ENCODE peak calls at places on chromosomes 12 and 14, in eight cellular contexts. U is GM23248, Y is GM23338, D is mesendoderm, Q is astrocyte, V is endothelial cell of umbilical vein, C is mammary epithelial cell, M is IMR-90. K is an unnamed sample.

GRCh38 chr12:109304485-109304884 is 4.6 kb downstream of the FOXN4 start:
- DNase-seq in U (no peak), V (no peak), Y (no peak), M (no peak), D (no peak), C (no peak), Q (no peak), K (no peak)

GRCh38 chr14:37985826-37986470 is 221.8 kb upstream of the SSTR1 start:
- DNase-seq in Y (peak; percentile 90), D (peak; percentile 70), U (peak; percentile 61), C (no peak), M (peak; percentile 65), Q (peak; percentile 6), V (peak; percentile 67), K (peak; percentile 60)

GRCh38 chr12:109779382-109779781 is 53.8 kb downstream of the TRPV4 start:
- DNase-seq in Y (no peak), V (no peak), D (peak; percentile 79), Q (no peak), M (no peak), C (no peak), U (no peak), K (peak; percentile 5)

GRCh38 chr14:55153951-55154350 is 24.9 kb downstream of the LGALS3 start:
- DNase-seq in V (no peak), U (no peak), D (no peak), Y (no peak), Q (no peak), M (no peak), C (no peak), K (no peak)

GRCh38 chr12:10638728-10639127 is 25.3 kb upstream of the MAGOHB start:
- DNase-seq in U (no peak), M (no peak), Q (no peak), D (no peak), V (no peak), Y (no peak), C (no peak), K (no peak)

GRCh38 chr12:46982629-46983392 is 96.6 kb upstream of the PCED1B start:
- DNase-seq in M (no peak), Y (no peak), C (no peak), U (no peak), V (no peak), D (no peak), Q (no peak), K (no peak)

GRCh38 chr12:52029686-52030085 is 21.6 kb upstream of the NR4A1 start:
- DNase-seq in Y (peak; percentile 94), U (peak; percentile 57), C (peak; percentile 17), V (no peak), M (peak; percentile 52), Q (peak; percentile 38), D (peak; percentile 97), K (peak; percentile 85)

GRCh38 chr14:50560929-50561280 is 960 bp downstream of the ATL1 start:
- DNase-seq in D (peak; percentile 27), C (peak; percentile 84), U (peak; percentile 89), Q (peak; percentile 64), V (peak; percentile 26), Y (peak; percentile 55), M (peak; percentile 71), K (peak; percentile 71)

GRCh38 chr12:130013771-130014484 is 110.1 kb upstream of the TMEM132D start:
- DNase-seq in V (no peak), C (peak; percentile 11), Y (peak; percentile 81), U (peak; percentile 65), M (no peak), Q (no peak), D (peak; percentile 80), K (no peak)

GRCh38 chr14:51002406-51002984 is 58.2 kb upstream of the PYGL start:
- DNase-seq in V (no peak), M (no peak), C (no peak), Y (no peak), U (no peak), D (no peak), Q (no peak), K (no peak)

GRCh38 chr12:22101749-22102243 is 55.8 kb downstream of the CMAS start:
- DNase-seq in M (peak; percentile 89), Q (peak; percentile 93), V (peak; percentile 78), C (peak; percentile 99), Y (no peak), D (no peak), U (peak; percentile 81), K (peak; percentile 83)

GRCh38 chr14:34713681-34714319 is 593 bp downstream of the CFL2 start:
- DNase-seq in U (peak; percentile 91), C (peak; percentile 56), D (peak; percentile 42), Q (peak; percentile 83), M (peak; percentile 84), Y (peak; percentile 33), V (peak; percentile 70), K (peak; percentile 85)

GRCh38 chr12:52216807-52217206 is 16.2 kb upstream of the KRT7 start:
- DNase-seq in V (peak; percentile 35), C (no peak), Q (no peak), Y (no peak), D (no peak), U (no peak), M (no peak), K (no peak)

GRCh38 chr14:101582294-101582693 is 21.0 kb downstream of the DIO3 start:
- DNase-seq in C (no peak), Q (no peak), V (no peak), U (no peak), D (no peak), M (no peak), Y (no peak), K (no peak)
- H3K27me3 ChIP-seq in C (no peaks in the 10 kb centered on the region), Q (no peaks in the 10 kb centered on the region), V (no peaks in the 10 kb centered on the region), U (peaks cover 9% of the 10 kb centered on the region), D (no peaks in the 10 kb centered on the region), M (peaks cover 32% of the 10 kb centered on the region), Y (no peaks in the 10 kb centered on the region), K (peaks cover 10% of the 10 kb centered on the region)

DNA sequence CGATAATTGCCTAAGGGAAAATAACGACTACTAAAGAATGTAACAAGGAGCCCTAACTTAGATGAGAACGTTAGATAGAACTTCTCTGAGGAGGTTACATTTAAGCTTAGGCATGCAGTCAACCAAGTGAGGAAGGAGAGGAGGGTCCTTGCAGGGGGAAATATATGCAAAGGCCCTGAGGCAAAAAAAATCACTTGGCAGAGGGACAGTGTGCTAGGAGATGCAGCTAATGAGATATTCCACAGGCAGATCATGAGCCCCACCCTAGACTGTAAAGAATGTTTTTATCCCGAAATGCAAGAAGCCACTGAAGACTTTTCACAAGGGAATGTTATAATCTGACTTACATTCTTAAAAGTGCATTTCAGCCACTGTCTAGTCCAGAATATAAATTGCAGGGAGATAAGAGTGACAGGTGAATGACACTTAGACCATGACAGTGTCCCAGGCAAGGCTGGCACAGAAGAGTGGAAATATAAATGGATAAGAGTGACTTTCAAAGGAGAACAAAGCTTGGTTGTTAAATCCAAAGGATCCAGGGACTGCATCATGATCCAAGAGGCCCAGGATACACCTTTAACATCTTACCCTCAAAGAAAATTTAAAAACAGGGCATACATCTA is 61.0 kb downstream of the PPM1H start:
- DNase-seq in Y (no peak), D (peak; percentile 84), V (no peak), Q (no peak), M (no peak), U (no peak), C (no peak), K (no peak)
- H3K4me2 ChIP-seq in Y (no peak overlapping the region), D (no peak overlapping the region), V (no peak overlapping the region), Q (no peak overlapping the region), M (no peak overlapping the region), U (no peak overlapping the region), C (no peak overlapping the region), K (no peak overlapping the region)

DNA sequence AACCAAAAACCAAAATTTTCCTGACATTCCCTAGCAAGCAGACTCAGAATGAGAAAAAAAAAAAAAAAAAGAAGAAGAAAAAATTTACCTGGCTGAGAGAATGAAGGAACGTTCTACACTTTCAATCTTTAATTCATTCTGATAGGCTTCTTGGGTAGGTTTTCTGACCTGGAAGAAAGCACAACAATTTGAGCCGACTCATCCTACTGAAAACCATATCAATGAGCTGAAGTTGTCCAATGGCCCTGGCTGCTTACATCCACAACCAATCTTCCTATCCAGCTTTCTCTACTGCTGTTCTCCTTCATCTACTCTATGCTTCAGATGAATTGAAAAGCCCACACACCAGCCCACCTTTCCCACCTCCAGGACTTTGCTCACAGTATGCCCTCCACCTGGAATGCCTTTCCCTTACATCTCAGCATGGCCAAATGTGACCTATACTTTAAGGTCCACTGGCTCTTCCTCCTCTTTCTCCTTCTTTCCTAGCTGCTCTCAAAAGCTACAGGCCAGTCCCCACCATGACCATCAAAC is 31.6 kb upstream of the NR2C1 start:
- DNase-seq in M (no peak), V (no peak), D (no peak), C (no peak), Y (no peak), Q (no peak), U (no peak), K (no peak)
- H3K27me3 ChIP-seq in M (no peaks in the 10 kb centered on the region), V (no peaks in the 10 kb centered on the region), D (no peaks in the 10 kb centered on the region), C (no peaks in the 10 kb centered on the region), Y (no peaks in the 10 kb centered on the region), Q (no peaks in the 10 kb centered on the region), U (no peaks in the 10 kb centered on the region), K (no peaks in the 10 kb centered on the region)

DNA sequence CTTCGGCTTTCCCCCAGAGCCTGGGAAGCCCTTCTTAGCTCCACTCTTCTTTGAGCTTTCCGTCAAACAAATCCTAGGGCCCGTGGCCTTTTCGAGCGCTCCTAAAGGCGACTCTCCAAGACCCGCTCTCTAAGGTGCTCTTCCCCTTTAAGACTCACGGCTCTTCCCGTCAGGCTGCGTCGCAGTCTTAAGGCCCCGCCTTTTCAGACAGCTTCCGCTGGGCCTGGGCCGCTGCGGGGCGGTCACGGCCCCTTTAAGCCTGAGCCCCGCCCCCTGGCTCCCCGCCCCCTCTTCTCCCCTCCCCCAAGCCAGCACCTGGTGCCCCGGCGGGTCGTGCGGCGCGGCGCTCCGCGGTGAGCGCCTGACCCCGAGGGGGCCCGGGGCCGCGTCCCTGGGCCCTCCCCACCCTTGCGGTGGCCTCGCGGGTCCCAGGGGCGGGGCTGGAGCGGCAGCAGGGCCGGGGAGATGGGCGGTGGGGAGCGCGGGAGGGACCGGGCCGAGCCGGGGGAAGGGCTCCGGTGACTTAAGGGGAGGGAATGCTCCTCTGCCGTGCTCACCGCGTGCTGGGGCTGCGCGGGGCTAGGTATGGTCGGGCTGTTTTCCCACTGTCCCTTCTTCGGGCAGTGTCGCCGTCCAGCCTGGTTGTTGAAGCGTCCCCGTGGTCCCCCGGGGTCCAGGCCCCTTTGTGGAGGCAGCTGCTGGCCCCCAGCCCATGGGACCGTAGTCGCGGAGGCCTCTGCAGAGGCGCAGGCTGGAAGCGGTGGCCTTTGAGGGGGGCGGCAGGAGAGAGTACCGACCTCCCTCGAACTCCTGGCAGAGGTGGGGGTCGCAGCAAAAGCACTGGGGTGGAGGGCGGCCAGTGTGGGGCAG is at the start of gene PEX5:
- DNase-seq in D (peak; percentile 98), V (peak; percentile 86), M (peak; percentile 92), C (peak; percentile 89), Q (peak; percentile 87), U (peak; percentile 97), Y (peak; percentile 97), K (peak; percentile 91)
- H3K4me2 ChIP-seq in D (peak within 1 kb of the TSS; percentile 69), V (peak within 1 kb of the TSS; percentile 85), M (peak within 1 kb of the TSS; percentile 99), C (peak within 1 kb of the TSS; percentile 90), Q (peak within 1 kb of the TSS; percentile 100), U (peak within 1 kb of the TSS; percentile 94), Y (peak within 1 kb of the TSS; percentile 100), K (peak within 1 kb of the TSS; percentile 98)

GRCh38 chr12:111074965-111075364 is 154.6 kb upstream of the MYL2 start:
- DNase-seq in Y (no peak), M (no peak), D (no peak), Q (no peak), V (no peak), U (no peak), C (no peak), K (no peak)
- H3K27me3 ChIP-seq in Y (no peaks in the 10 kb centered on the region), M (no peaks in the 10 kb centered on the region), D (no peaks in the 10 kb centered on the region), Q (peaks cover 11% of the 10 kb centered on the region), V (peaks cover 2% of the 10 kb centered on the region), U (peaks cover 54% of the 10 kb centered on the region), C (peaks cover 2% of the 10 kb centered on the region), K (peaks cover 9% of the 10 kb centered on the region)

GRCh38 chr12:117031843-117032592 is 67.2 kb downstream of the TESC start:
- DNase-seq in Q (no peak), Y (no peak), V (no peak), C (no peak), U (no peak), M (no peak), D (no peak), K (no peak)
- H3K4me2 ChIP-seq in Q (no peak overlapping the region), Y (no peak overlapping the region), V (no peak overlapping the region), C (no peak overlapping the region), U (no peak overlapping the region), M (no peak overlapping the region), D (no peak overlapping the region), K (no peak overlapping the region)